ENCODE peak calls at places on chromosomes 6 and 20, in seven cellular contexts. One of them, this sample, is unnamed.

GRCh38 chr6:98871057-98871456 is 36.7 kb downstream of the POU3F2 start:
- DNase-seq in HFFc6: peak
- DNase-seq in H9: no peak
- DNase-seq in fibroblast of pulmonary artery: peak
- DNase-seq in progenitor cell of endocrine pancreas: no peak
- DNase-seq in IMR-90: no peak
- DNase-seq in tibial artery: no peak
- DNase-seq in this sample: no peak

GRCh38 chr6:167858086-167858591 is 31.4 kb downstream of the AFDN start:
- DNase-seq in IMR-90: peak
- DNase-seq in progenitor cell of endocrine pancreas: no peak
- DNase-seq in fibroblast of pulmonary artery: peak
- DNase-seq in H9: no peak
- DNase-seq in tibial artery: no peak
- DNase-seq in HFFc6: peak
- DNase-seq in this sample: no peak

GRCh38 chr20:5529331-5530142 is 212.8 kb upstream of the PROKR2 start:
- DNase-seq in tibial artery: peak
- DNase-seq in fibroblast of pulmonary artery: peak
- DNase-seq in HFFc6: peak
- DNase-seq in H9: peak
- DNase-seq in progenitor cell of endocrine pancreas: peak
- DNase-seq in IMR-90: peak
- DNase-seq in this sample: peak

GRCh38 chr6:155389130-155389529 is 66.5 kb downstream of the NOX3 start:
- DNase-seq in HFFc6: peak
- DNase-seq in tibial artery: no peak
- DNase-seq in H9: no peak
- DNase-seq in progenitor cell of endocrine pancreas: no peak
- DNase-seq in IMR-90: peak
- DNase-seq in fibroblast of pulmonary artery: peak
- DNase-seq in this sample: no peak

GRCh38 chr20:63958471-63958870 is 2.3 kb upstream of the UCKL1 start:
- DNase-seq in H9: no peak
- DNase-seq in fibroblast of pulmonary artery: no peak
- DNase-seq in progenitor cell of endocrine pancreas: no peak
- DNase-seq in tibial artery: no peak
- DNase-seq in HFFc6: no peak
- DNase-seq in IMR-90: no peak
- DNase-seq in this sample: no peak

GRCh38 chr6:71080793-71081192 is 123.9 kb upstream of the B3GAT2 start:
- DNase-seq in H9: no peak
- DNase-seq in tibial artery: no peak
- DNase-seq in HFFc6: peak
- DNase-seq in fibroblast of pulmonary artery: peak
- DNase-seq in IMR-90: peak
- DNase-seq in progenitor cell of endocrine pancreas: no peak
- DNase-seq in this sample: no peak

GRCh38 chr20:56634735-56635422 is 5.8 kb downstream of the TFAP2C start:
- DNase-seq in progenitor cell of endocrine pancreas: no peak
- DNase-seq in HFFc6: no peak
- DNase-seq in fibroblast of pulmonary artery: no peak
- DNase-seq in IMR-90: no peak
- DNase-seq in H9: peak
- DNase-seq in tibial artery: no peak
- DNase-seq in this sample: no peak

GRCh38 chr6:117143647-117144046 is 121.7 kb upstream of the VGLL2 start:
- DNase-seq in IMR-90: no peak
- DNase-seq in tibial artery: no peak
- DNase-seq in fibroblast of pulmonary artery: no peak
- DNase-seq in progenitor cell of endocrine pancreas: no peak
- DNase-seq in HFFc6: no peak
- DNase-seq in H9: no peak
- DNase-seq in this sample: no peak

GRCh38 chr6:156313037-156313436 is 464.1 kb upstream of the ARID1B start:
- DNase-seq in fibroblast of pulmonary artery: no peak
- DNase-seq in IMR-90: no peak
- DNase-seq in tibial artery: no peak
- DNase-seq in progenitor cell of endocrine pancreas: no peak
- DNase-seq in HFFc6: no peak
- DNase-seq in H9: no peak
- DNase-seq in this sample: no peak

GRCh38 chr6:4371207-4371921 is 236.0 kb upstream of the ECI2 start:
- DNase-seq in H9: no peak
- DNase-seq in tibial artery: no peak
- DNase-seq in progenitor cell of endocrine pancreas: no peak
- DNase-seq in IMR-90: peak
- DNase-seq in fibroblast of pulmonary artery: peak
- DNase-seq in HFFc6: peak
- DNase-seq in this sample: no peak

GRCh38 chr6:72619883-72620696 is 1.8 kb upstream of the KCNQ5 start:
- DNase-seq in IMR-90: peak
- DNase-seq in tibial artery: peak
- DNase-seq in fibroblast of pulmonary artery: peak
- DNase-seq in H9: peak
- DNase-seq in progenitor cell of endocrine pancreas: peak
- DNase-seq in HFFc6: peak
- DNase-seq in this sample: no peak

GRCh38 chr6:112007805-112008204 is 46.1 kb upstream of the CCN6 start:
- DNase-seq in H9: no peak
- DNase-seq in tibial artery: peak
- DNase-seq in fibroblast of pulmonary artery: peak
- DNase-seq in HFFc6: peak
- DNase-seq in progenitor cell of endocrine pancreas: no peak
- DNase-seq in IMR-90: peak
- DNase-seq in this sample: no peak

GRCh38 chr6:143264291-143264834 is 186.1 kb downstream of the ADAT2 start:
- DNase-seq in H9: no peak
- DNase-seq in IMR-90: no peak
- DNase-seq in tibial artery: no peak
- DNase-seq in progenitor cell of endocrine pancreas: no peak
- DNase-seq in fibroblast of pulmonary artery: no peak
- DNase-seq in HFFc6: no peak
- DNase-seq in this sample: no peak

GRCh38 chr6:35079311-35080000 is 61.7 kb downstream of the TCP11 start:
- DNase-seq in IMR-90: no peak
- DNase-seq in H9: no peak
- DNase-seq in tibial artery: no peak
- DNase-seq in progenitor cell of endocrine pancreas: no peak
- DNase-seq in fibroblast of pulmonary artery: no peak
- DNase-seq in HFFc6: no peak
- DNase-seq in this sample: no peak

GRCh38 chr6:2611092-2611491 is 139.6 kb downstream of the MYLK4 start:
- DNase-seq in progenitor cell of endocrine pancreas: no peak
- DNase-seq in HFFc6: no peak
- DNase-seq in H9: no peak
- DNase-seq in IMR-90: no peak
- DNase-seq in tibial artery: no peak
- DNase-seq in fibroblast of pulmonary artery: peak
- DNase-seq in this sample: no peak

GRCh38 chr6:16223362-16223761 is 15.0 kb upstream of the GMPR start:
- DNase-seq in H9: no peak
- DNase-seq in IMR-90: no peak
- DNase-seq in progenitor cell of endocrine pancreas: no peak
- DNase-seq in HFFc6: no peak
- DNase-seq in tibial artery: no peak
- DNase-seq in fibroblast of pulmonary artery: no peak
- DNase-seq in this sample: peak

GRCh38 chr6:39527792-39528564 is 197.2 kb downstream of the KIF6 start:
- DNase-seq in IMR-90: no peak
- DNase-seq in H9: no peak
- DNase-seq in progenitor cell of endocrine pancreas: no peak
- DNase-seq in fibroblast of pulmonary artery: no peak
- DNase-seq in HFFc6: no peak
- DNase-seq in tibial artery: no peak
- DNase-seq in this sample: no peak
- TF ChIP-seq CTCF in IMR-90: no peak
- TF ChIP-seq CTCF in H9: no peak
- TF ChIP-seq CTCF in progenitor cell of endocrine pancreas: no peak
- TF ChIP-seq CTCF in fibroblast of pulmonary artery: no peak
- TF ChIP-seq CTCF in HFFc6: no peak
- TF ChIP-seq CTCF in tibial artery: no peak
- TF ChIP-seq CTCF in this sample: no peak

GRCh38 chr6:91713911-91714310 is 1127.0 kb upstream of the MAP3K7 start:
- DNase-seq in fibroblast of pulmonary artery: no peak
- DNase-seq in progenitor cell of endocrine pancreas: no peak
- DNase-seq in IMR-90: peak
- DNase-seq in H9: no peak
- DNase-seq in tibial artery: no peak
- DNase-seq in HFFc6: no peak
- DNase-seq in this sample: no peak
- TF ChIP-seq CTCF in fibroblast of pulmonary artery: no peak
- TF ChIP-seq CTCF in progenitor cell of endocrine pancreas: no peak
- TF ChIP-seq CTCF in IMR-90: no peak
- TF ChIP-seq CTCF in H9: no peak
- TF ChIP-seq CTCF in tibial artery: no peak
- TF ChIP-seq CTCF in HFFc6: no peak
- TF ChIP-seq CTCF in this sample: no peak

GRCh38 chr6:49499623-49500022 is at the start of gene GLYATL3:
- DNase-seq in IMR-90: no peak
- DNase-seq in progenitor cell of endocrine pancreas: no peak
- DNase-seq in tibial artery: no peak
- DNase-seq in fibroblast of pulmonary artery: no peak
- DNase-seq in H9: no peak
- DNase-seq in HFFc6: no peak
- DNase-seq in this sample: no peak

GRCh38 chr6:49506569-49507111 is 6.9 kb downstream of the GLYATL3 start:
- DNase-seq in HFFc6: no peak
- DNase-seq in H9: no peak
- DNase-seq in tibial artery: no peak
- DNase-seq in fibroblast of pulmonary artery: no peak
- DNase-seq in progenitor cell of endocrine pancreas: no peak
- DNase-seq in IMR-90: no peak
- DNase-seq in this sample: no peak

GRCh38 chr6:49499121-49499520 is 602 bp upstream of the GLYATL3 start:
- DNase-seq in IMR-90: no peak
- DNase-seq in fibroblast of pulmonary artery: no peak
- DNase-seq in tibial artery: no peak
- DNase-seq in H9: no peak
- DNase-seq in HFFc6: no peak
- DNase-seq in progenitor cell of endocrine pancreas: no peak
- DNase-seq in this sample: no peak

GRCh38 chr6:49509342-49509741 is 9.6 kb downstream of the GLYATL3 start:
- DNase-seq in fibroblast of pulmonary artery: no peak
- DNase-seq in IMR-90: no peak
- DNase-seq in H9: no peak
- DNase-seq in HFFc6: no peak
- DNase-seq in tibial artery: no peak
- DNase-seq in progenitor cell of endocrine pancreas: no peak
- DNase-seq in this sample: no peak

DNA sequence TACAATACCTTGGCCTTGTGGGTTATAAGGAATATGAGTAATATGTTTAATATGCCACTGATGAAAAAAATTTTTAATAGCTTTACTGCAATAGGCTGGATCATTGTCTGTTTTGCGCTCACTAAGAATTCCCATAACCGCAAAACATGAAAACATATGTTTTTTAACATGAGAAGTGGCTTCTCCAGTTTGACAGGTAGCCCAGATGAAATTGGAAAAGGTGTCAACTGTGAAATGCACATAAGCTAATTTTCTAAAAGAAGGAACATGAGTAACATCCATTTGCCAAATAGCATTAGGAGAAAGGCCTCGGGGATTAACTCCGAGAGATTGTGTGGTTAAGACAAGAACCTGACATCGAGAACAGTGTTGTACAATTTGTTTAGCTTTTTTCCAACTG is 4.9 kb downstream of the GLYATL3 start:
- DNase-seq in HFFc6: no peak
- DNase-seq in H9: no peak
- DNase-seq in IMR-90: no peak
- DNase-seq in fibroblast of pulmonary artery: no peak
- DNase-seq in tibial artery: no peak
- DNase-seq in progenitor cell of endocrine pancreas: no peak
- DNase-seq in this sample: no peak
- TF ChIP-seq CTCF in HFFc6: no peak
- TF ChIP-seq CTCF in H9: no peak
- TF ChIP-seq CTCF in IMR-90: no peak
- TF ChIP-seq CTCF in fibroblast of pulmonary artery: no peak
- TF ChIP-seq CTCF in tibial artery: no peak
- TF ChIP-seq CTCF in progenitor cell of endocrine pancreas: no peak
- TF ChIP-seq CTCF in this sample: no peak

GRCh38 chr20:50517817-50518154 is 7.6 kb downstream of the PTPN1 start:
- DNase-seq in tibial artery: no peak
- DNase-seq in progenitor cell of endocrine pancreas: no peak
- DNase-seq in H9: no peak
- DNase-seq in IMR-90: no peak
- DNase-seq in HFFc6: no peak
- DNase-seq in fibroblast of pulmonary artery: no peak
- DNase-seq in this sample: no peak

GRCh38 chr20:50518270-50518721 is 8.1 kb downstream of the PTPN1 start:
- DNase-seq in H9: no peak
- DNase-seq in IMR-90: peak
- DNase-seq in progenitor cell of endocrine pancreas: no peak
- DNase-seq in HFFc6: peak
- DNase-seq in tibial artery: no peak
- DNase-seq in fibroblast of pulmonary artery: peak
- DNase-seq in this sample: no peak

GRCh38 chr20:50515471-50516106 is 5.4 kb downstream of the PTPN1 start:
- DNase-seq in tibial artery: no peak
- DNase-seq in progenitor cell of endocrine pancreas: no peak
- DNase-seq in IMR-90: no peak
- DNase-seq in H9: no peak
- DNase-seq in HFFc6: no peak
- DNase-seq in fibroblast of pulmonary artery: no peak
- DNase-seq in this sample: no peak

GRCh38 chr20:50516180-50516934 is 6.2 kb downstream of the PTPN1 start:
- DNase-seq in fibroblast of pulmonary artery: no peak
- DNase-seq in IMR-90: no peak
- DNase-seq in H9: no peak
- DNase-seq in progenitor cell of endocrine pancreas: no peak
- DNase-seq in tibial artery: no peak
- DNase-seq in HFFc6: no peak
- DNase-seq in this sample: no peak

DNA sequence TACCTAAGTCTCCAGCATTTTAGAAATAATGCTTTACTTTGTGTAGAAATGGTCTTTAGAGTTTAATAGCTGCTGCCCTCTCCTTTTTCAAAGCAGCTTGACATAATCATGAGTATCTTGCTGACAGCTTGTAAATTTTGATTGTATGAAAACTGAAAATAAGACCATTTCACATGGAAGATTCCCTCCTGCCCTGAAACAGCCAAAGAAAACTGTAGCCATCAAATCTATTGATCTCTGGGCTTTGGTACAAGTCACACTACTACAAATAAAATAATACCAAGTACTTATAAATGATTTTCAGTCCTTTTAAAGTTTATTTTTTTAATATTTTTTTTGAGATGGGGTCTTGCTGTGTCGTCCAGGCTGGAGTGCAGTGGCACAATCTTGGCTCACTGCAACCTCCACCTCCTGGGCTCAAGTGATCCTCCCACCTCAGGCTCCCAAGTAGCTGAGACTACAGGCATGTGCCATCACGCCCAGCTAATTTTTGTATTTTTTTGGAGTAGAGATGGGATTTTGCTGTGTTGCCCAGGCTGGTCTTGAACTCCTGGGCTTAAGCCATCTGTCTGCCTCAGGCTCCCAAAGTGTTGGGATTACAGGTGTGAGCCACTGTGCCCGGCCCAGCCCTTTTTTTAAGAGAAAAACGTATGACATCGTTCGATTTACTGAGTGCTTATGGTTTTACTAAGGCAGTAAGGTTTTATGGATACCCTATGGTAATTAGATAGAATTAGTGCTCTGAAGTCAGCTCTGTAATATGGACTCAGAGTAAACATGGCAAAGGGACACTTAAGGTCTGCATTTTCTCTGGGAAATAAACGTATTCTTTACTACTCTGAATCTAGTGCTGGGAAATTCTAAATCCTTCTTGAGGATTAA is 7.0 kb downstream of the PTPN1 start:
- DNase-seq in fibroblast of pulmonary artery: no peak
- DNase-seq in progenitor cell of endocrine pancreas: no peak
- DNase-seq in H9: no peak
- DNase-seq in IMR-90: no peak
- DNase-seq in HFFc6: no peak
- DNase-seq in tibial artery: no peak
- DNase-seq in this sample: no peak
- TF ChIP-seq CTCF in fibroblast of pulmonary artery: no peak
- TF ChIP-seq CTCF in progenitor cell of endocrine pancreas: no peak
- TF ChIP-seq CTCF in H9: no peak
- TF ChIP-seq CTCF in IMR-90: no peak
- TF ChIP-seq CTCF in HFFc6: no peak
- TF ChIP-seq CTCF in tibial artery: no peak
- TF ChIP-seq CTCF in this sample: no peak

This sample was measured in lower leg skin.